ENCODE peak calls at places on chromosome 7, in six cellular contexts. K is SJSA1, G is aorta, X is OCI-LY7, N is lower lobe of right lung, E is suprapubic skin. T is an unnamed sample. For H3K4me1, the result is how much of the 10 kb centered on the place peaks cover.

GRCh38 chr7:22675917-22676343 is 51.1 kb upstream of the IL6 start:
- DNase-seq in X (no peak), N (no peak), E (no peak), G (no peak), K (no peak), T (no peak)

GRCh38 chr7:74061840-74062539 is 21.6 kb upstream of the LIMK1 start:
- DNase-seq in E (no peak), N (peak), K (peak), X (peak), G (peak), T (peak)

GRCh38 chr7:141133646-141134045 is 59.8 kb downstream of the TMEM178B start:
- DNase-seq in K (no peak), N (no peak), G (no peak), E (no peak), X (no peak), T (peak)

GRCh38 chr7:20114463-20114862 is 102.7 kb downstream of the MACC1 start:
- DNase-seq in E (no peak), G (peak), K (no peak), N (no peak), X (peak), T (peak)

GRCh38 chr7:139823855-139824670 is 5.0 kb upstream of the TBXAS1 start:
- DNase-seq in E (no peak), K (no peak), X (no peak), N (no peak), G (no peak), T (peak)

GRCh38 chr7:67105382-67105781 is 108.7 kb downstream of the TYW1 start:
- DNase-seq in E (no peak), G (no peak), X (no peak), K (no peak), N (no peak), T (no peak)

GRCh38 chr7:2019693-2020511 is 212.8 kb downstream of the MAD1L1 start:
- DNase-seq in E (peak), K (no peak), G (peak), N (peak), X (no peak), T (peak)

GRCh38 chr7:47039899-47040298 is 542.0 kb downstream of the TNS3 start:
- DNase-seq in N (no peak), X (no peak), E (no peak), K (no peak), G (no peak), T (peak)

GRCh38 chr7:130793855-130794618 is 60.0 kb upstream of the KLF14 start:
- DNase-seq in E (no peak), N (no peak), G (no peak), X (no peak), K (no peak), T (peak)

GRCh38 chr7:66847879-66848810 is 72.9 kb upstream of the TMEM248 start:
- DNase-seq in E (peak), N (no peak), K (peak), G (no peak), X (no peak), T (peak)

GRCh38 chr7:54189330-54189729 is 352.8 kb upstream of the VSTM2A start:
- DNase-seq in N (no peak), X (no peak), K (no peak), E (no peak), G (no peak), T (no peak)

DNA sequence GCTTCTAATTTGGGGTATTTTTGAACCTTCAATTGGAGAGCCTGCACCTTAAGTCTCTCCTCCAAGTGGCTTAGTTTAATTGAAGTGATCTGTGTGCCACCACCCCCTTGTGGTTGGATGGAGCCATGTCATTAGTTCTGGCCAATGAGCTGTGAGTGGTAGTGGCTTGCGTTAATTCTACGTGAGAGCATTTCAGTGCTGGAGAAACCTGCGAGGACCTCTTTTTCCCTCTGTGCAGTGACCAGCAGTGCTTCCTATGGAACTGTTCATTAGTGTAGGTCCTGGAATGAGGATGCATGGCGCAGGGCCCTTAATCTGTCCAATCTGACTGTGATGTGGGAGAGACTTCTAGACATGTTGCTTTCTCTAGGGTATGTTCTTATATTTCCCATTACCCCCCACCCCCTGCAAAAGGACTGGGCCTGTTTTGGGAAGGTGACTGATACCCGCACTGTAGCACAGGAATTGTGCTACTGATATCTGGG is 3.8 kb downstream of the HILPDA start:
- DNase-seq in N (peak), K (peak), E (no peak), G (peak), X (peak), T (peak)
- H3K4me1 ChIP-seq in N (under half), K (under half), E (half or more), G (under half), X (under half), T (under half)

GRCh38 chr7:142441074-142441403 is 183.2 kb upstream of the PRSS58 start:
- DNase-seq in X (no peak), K (no peak), G (no peak), E (no peak), N (no peak), T (no peak)
- H3K4me3 ChIP-seq in X (no peak), K (no peak), G (no peak), E (no peak), N (no peak), T (no peak)

DNA sequence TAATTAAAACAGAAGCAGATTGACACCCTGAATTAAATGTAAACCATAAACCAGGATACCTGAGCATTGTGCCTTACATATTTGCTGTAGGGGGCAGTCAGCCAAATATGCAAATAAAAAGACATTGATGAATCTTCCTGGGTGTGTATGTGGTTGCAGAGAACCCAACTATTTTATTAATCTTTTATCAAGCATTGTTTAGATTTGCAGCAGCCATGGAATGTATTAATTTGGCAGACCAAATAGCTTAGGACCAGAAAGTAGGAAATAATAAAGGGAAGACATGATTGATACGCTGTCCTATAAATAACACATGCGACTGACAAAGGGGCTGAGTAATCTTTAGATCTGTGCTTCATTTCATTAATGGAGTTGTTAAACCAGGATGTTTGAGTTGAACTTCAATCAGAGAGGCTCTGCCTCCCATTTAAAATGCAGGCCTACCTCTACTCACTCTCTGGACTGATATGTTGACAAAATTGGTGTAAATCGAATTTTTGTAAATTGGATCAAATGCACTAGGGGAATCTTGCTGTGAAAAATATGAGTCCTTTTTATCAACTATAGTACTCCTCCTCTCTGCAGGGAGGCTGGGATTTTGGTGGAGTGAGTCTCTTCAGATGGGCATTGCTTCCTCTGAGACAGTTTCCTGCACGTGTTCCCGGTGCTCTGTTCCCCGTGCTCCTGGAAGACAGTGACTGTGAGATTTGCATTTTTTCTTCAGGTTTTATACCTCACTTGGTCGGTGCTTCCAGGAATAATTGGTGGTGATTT is 11.8 kb downstream of the AUTS2 start:
- DNase-seq in K (no peak), N (no peak), G (no peak), E (no peak), X (no peak), T (no peak)
- H3K4me1 ChIP-seq in K (under half), N (under half), G (under half), E (under half), X (half or more), T (under half)

DNA sequence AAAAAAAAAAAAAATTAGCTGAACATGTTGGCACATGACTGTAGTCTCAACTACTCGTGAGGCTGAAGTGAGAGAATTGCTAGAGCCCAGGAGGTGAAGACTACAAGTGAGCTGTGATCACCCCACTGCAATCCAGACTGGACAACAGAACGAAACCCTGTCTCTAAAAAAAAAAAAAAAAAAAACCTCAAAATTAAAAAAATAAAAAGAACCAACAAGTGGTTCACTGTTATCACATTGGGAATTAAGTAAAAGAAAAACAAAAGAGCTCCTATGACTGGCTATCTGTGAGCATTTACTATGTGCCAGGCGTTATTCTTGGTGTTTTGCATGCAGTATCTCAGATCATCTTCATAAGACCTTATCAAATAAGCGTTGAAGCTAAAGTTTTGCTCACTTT is 66.0 kb downstream of the ANLN start:
- DNase-seq in E (no peak), N (no peak), X (no peak), G (no peak), K (no peak), T (no peak)
- H3K4me3 ChIP-seq in E (no peak), N (no peak), X (no peak), G (no peak), K (no peak), T (no peak)

GRCh38 chr7:11329626-11330025 is 356.0 kb downstream of the PHF14 start:
- DNase-seq in K (no peak), E (no peak), G (no peak), N (no peak), X (no peak), T (no peak)
- H3K4me1 ChIP-seq in K (under half), E (under half), G (under half), N (under half), X (under half), T (under half)

GRCh38 chr7:150801242-150801945 is 825 bp downstream of the TMEM176A start:
- DNase-seq in K (no peak), G (no peak), N (no peak), X (no peak), E (no peak), T (no peak)
- H3K4me3 ChIP-seq in K (no peak), G (no peak), N (peak), X (no peak), E (peak), T (no peak)

DNA sequence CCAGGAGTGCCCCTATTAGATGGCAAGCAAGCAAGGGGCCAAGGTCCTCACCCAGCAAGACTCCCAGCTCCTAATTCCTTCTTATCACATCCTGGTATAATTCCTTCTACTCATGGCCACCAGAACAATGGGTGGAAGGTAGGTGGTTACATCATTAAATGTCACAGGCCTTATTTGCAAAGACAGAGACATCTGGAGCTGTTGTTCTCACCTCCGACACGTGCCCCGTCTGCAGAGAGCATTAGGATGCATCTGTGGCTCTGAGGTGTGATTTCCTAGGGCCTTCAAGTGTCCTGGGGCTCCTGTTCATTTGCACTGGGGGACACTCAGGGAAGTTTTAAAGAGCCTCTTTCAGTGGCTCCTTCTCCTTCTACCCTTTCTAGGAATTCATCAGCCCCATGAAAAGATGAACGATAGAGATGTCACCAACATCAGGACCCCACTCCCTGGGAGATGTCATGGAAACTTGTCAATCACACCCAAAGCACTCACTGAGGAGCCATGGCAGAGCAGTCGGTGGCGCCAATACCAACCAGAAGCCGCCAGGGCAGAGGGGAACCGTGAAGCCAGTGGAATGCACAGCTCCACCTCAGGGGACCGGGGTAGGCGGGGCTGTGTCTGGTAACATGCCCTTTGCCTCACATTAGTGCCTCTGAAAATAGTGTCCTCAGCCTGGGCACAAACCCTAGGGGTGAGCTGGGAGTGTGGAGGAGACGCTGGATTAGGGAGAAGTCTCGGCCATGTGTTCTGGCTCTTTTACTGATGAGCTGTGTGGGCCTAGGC is 2.9 kb upstream of the ATP6V0E2 start:
- DNase-seq in E (no peak), X (no peak), K (peak), G (no peak), N (no peak), T (no peak)
- H3K4me1 ChIP-seq in E (under half), X (half or more), K (under half), G (under half), N (under half), T (under half)